ENCODE peak calls at places on chromosomes 6 and 20, in five cellular contexts. E is GM23248; G is cardiac muscle cell; M is activated T-helper 1 cell treated with anti-CD3 and anti-CD28 coated beads, Interleukin-12 subunit alpha, Interleukin-12 subunit beta, Interleukin-2, Interleukin-4 antibody, amounts not matched to agents 30 ng/mL and 10 ng/mL and 1 ng/mL, durations not matched to agents 14 hours and 24 hours and 36 hours; D is GM06990. T is an unnamed sample.

GRCh38 chr6:111750753-111751684 is 122.2 kb downstream of the FYN start:
- DNase-seq in E (no peak), G (no peak), M (peak; percentile 66), D (peak; percentile 34), T (peak; percentile 20)

GRCh38 chr20:58719258-58719657 is 26.7 kb downstream of the NPEPL1 start:
- DNase-seq in E (no peak), G (no peak), M (no peak), D (no peak), T (no peak)

GRCh38 chr6:14783594-14783993 is 462.3 kb upstream of the JARID2 start:
- DNase-seq in E (no peak), G (no peak), M (no peak), D (no peak), T (no peak)

GRCh38 chr20:23358563-23358906 is 3.4 kb upstream of the GZF1 start:
- DNase-seq in E (no peak), G (no peak), M (no peak), D (no peak), T (no peak)

GRCh38 chr20:61263084-61263695 is 11.1 kb downstream of the CDH4 start:
- DNase-seq in E (peak; percentile 40), G (no peak), M (no peak), D (no peak), T (no peak)

GRCh38 chr6:83185096-83185495 is 8.0 kb downstream of the PGM3 start:
- DNase-seq in E (peak; percentile 23), G (no peak), M (no peak), D (no peak), T (no peak)

GRCh38 chr20:6698056-6698455 is 69.4 kb upstream of the BMP2 start:
- DNase-seq in E (no peak), G (no peak), M (no peak), D (no peak), T (no peak)

GRCh38 chr20:17747431-17747846 is 47.7 kb downstream of the BANF2 start:
- DNase-seq in E (peak; percentile 96), G (no peak), M (no peak), D (no peak), T (no peak)

GRCh38 chr20:38728237-38728761 is 4.0 kb downstream of the SLC32A1 start:
- DNase-seq in E (no peak), G (no peak), M (no peak), D (peak; percentile 22), T (no peak)

GRCh38 chr6:70709826-70710225 is 42.1 kb downstream of the SMAP1 start:
- DNase-seq in E (peak; percentile 80), G (no peak), M (no peak), D (no peak), T (no peak)

GRCh38 chr6:136656121-136656520 is 105.9 kb upstream of the MAP7 start:
- DNase-seq in E (no peak), G (no peak), M (no peak), D (no peak), T (no peak)

GRCh38 chr20:1146957-1147356 is 28.6 kb downstream of the PSMF1 start:
- DNase-seq in E (no peak), G (no peak), M (no peak), D (no peak), T (no peak)

GRCh38 chr6:48985025-48985424 is 478.0 kb downstream of the MMUT start:
- DNase-seq in E (no peak), G (no peak), M (no peak), D (no peak), T (no peak)

GRCh38 chr6:4606016-4606415 is 170.2 kb upstream of the CDYL start:
- DNase-seq in E (no peak), G (no peak), M (no peak), D (no peak), T (no peak)

GRCh38 chr6:107171513-107171912 is 56.2 kb upstream of the BEND3 start:
- DNase-seq in E (no peak), G (no peak), M (no peak), D (no peak), T (no peak)

GRCh38 chr6:129959358-129959930 is 58.9 kb upstream of the L3MBTL3 start:
- DNase-seq in E (no peak), G (no peak), M (no peak), D (no peak), T (no peak)

GRCh38 chr6:145814035-145814500 is 527 bp downstream of the FBXO30 start:
- DNase-seq in E (peak; percentile 64), G (peak; percentile 60), M (no peak), D (no peak), T (peak; percentile 6)

GRCh38 chr6:31806470-31807272 is at the start of gene LSM2:
- DNase-seq in E (peak; percentile 98), G (peak; percentile 99), M (peak; percentile 97), D (peak; percentile 96), T (peak; percentile 95)

GRCh38 chr20:58810879-58811250 is 39.8 kb downstream of the GNAS-AS1 start:
- DNase-seq in E (no peak), G (no peak), M (no peak), D (no peak), T (no peak)

GRCh38 chr6:106546322-106547052 is 82.8 kb downstream of the RTN4IP1 start:
- DNase-seq in E (peak; percentile 90), G (no peak), M (no peak), D (no peak), T (no peak)

GRCh38 chr6:30076333-30076732 is 764 bp upstream of the RNF39 start:
- DNase-seq in E (no peak), G (no peak), M (no peak), D (no peak), T (no peak)

GRCh38 chr6:23003671-23004598 is 434.6 kb downstream of the HDGFL1 start:
- DNase-seq in E (peak; percentile 85), G (no peak), M (no peak), D (no peak), T (no peak)

GRCh38 chr20:24160563-24161355 is 172.2 kb upstream of the GGTLC1 start:
- DNase-seq in E (peak; percentile 82), G (peak; percentile 53), M (no peak), D (no peak), T (no peak)

GRCh38 chr6:31087494-31088089 is 24.8 kb downstream of the C6orf15 start:
- DNase-seq in E (peak; percentile 93), G (peak; percentile 92), M (peak; percentile 75), D (peak; percentile 39), T (peak; percentile 78)

GRCh38 chr6:48061630-48062029 is 49.4 kb downstream of the PTCHD4 start:
- DNase-seq in E (peak; percentile 40), G (no peak), M (no peak), D (no peak), T (no peak)

GRCh38 chr6:89145962-89146747 is at the start of gene PM20D2:
- DNase-seq in E (peak; percentile 72), G (peak; percentile 80), M (peak; percentile 59), D (peak; percentile 87), T (peak; percentile 48)

GRCh38 chr6:110449545-110449903 is 26.9 kb downstream of the SLC22A16 start:
- DNase-seq in E (no peak), G (no peak), M (no peak), D (no peak), T (no peak)

GRCh38 chr20:40073535-40074111 is 615.4 kb downstream of the MAFB start:
- DNase-seq in E (peak; percentile 1), G (peak; percentile 2), M (no peak), D (no peak), T (no peak)